ENCODE peak calls at places on chromosomes 12 and 14, in five cellular contexts. H is heart left ventricle, A is AG04449, C is psoas muscle, V is WERI-Rb-1. L is an unnamed sample.

GRCh38 chr14:47060050-47060449 is 408.5 kb upstream of the RPL10L start:
- DNase-seq in H (no peak), A (no peak), C (no peak), V (no peak), L (no peak)

GRCh38 chr12:13817131-13817530 is 164.3 kb downstream of the GRIN2B start:
- DNase-seq in H (no peak), A (no peak), C (peak; percentile 21), V (no peak), L (no peak)

GRCh38 chr12:80709811-80710726 is 2.6 kb downstream of the MYF6 start:
- DNase-seq in H (no peak), A (no peak), C (no peak), V (no peak), L (no peak)

GRCh38 chr14:98906123-98906995 is 365.6 kb downstream of the BCL11B start:
- DNase-seq in H (no peak), A (no peak), C (peak; percentile 41), V (no peak), L (no peak)

GRCh38 chr12:45329238-45329637 is 113.3 kb downstream of the ANO6 start:
- DNase-seq in H (no peak), A (no peak), C (no peak), V (no peak), L (no peak)

GRCh38 chr14:75518625-75519024 is 3.6 kb upstream of the BATF start:
- DNase-seq in H (no peak), A (no peak), C (no peak), V (peak; percentile 26), L (no peak)

GRCh38 chr14:68766299-68767247 is 26.3 kb downstream of the ZFP36L1 start:
- DNase-seq in H (no peak), A (no peak), C (no peak), V (peak; percentile 25), L (no peak)

GRCh38 chr14:61653507-61653906 is 41.8 kb upstream of the HIF1A start:
- DNase-seq in H (peak; percentile 51), A (no peak), C (no peak), V (peak; percentile 41), L (peak; percentile 67)

GRCh38 chr12:69497308-69498026 is 27.3 kb downstream of the FRS2 start:
- DNase-seq in H (no peak), A (no peak), C (no peak), V (no peak), L (no peak)

GRCh38 chr12:3837049-3837448 is 36.1 kb downstream of the PARP11 start:
- DNase-seq in H (no peak), A (no peak), C (no peak), V (peak; percentile 13), L (no peak)

GRCh38 chr12:96225003-96225855 is 31.1 kb downstream of the ELK3 start:
- DNase-seq in H (peak; percentile 78), A (no peak), C (no peak), V (no peak), L (no peak)

GRCh38 chr14:103031566-103031911 is 25.8 kb downstream of the CDC42BPB start:
- DNase-seq in H (no peak), A (no peak), C (no peak), V (no peak), L (no peak)

GRCh38 chr12:111334393-111334915 is 34.4 kb downstream of the PHETA1 start:
- DNase-seq in H (no peak), A (no peak), C (no peak), V (no peak), L (no peak)

GRCh38 chr12:59115526-59115925 is 195.2 kb upstream of the LRIG3 start:
- DNase-seq in H (no peak), A (no peak), C (no peak), V (no peak), L (no peak)

GRCh38 chr12:58888131-58888783 is 32.0 kb downstream of the LRIG3 start:
- DNase-seq in H (peak; percentile 17), A (peak; percentile 16), C (no peak), V (peak; percentile 9), L (no peak)

GRCh38 chr14:52845079-52845478 is 53.7 kb upstream of the GNPNAT1 start:
- DNase-seq in H (peak; percentile 37), A (no peak), C (no peak), V (no peak), L (no peak)

GRCh38 chr14:69387311-69387710 is 10.8 kb downstream of the ERH start:
- DNase-seq in H (no peak), A (no peak), C (no peak), V (no peak), L (no peak)

GRCh38 chr12:123344086-123344485 is 20.6 kb downstream of the SBNO1 start:
- DNase-seq in H (no peak), A (no peak), C (no peak), V (no peak), L (no peak)

GRCh38 chr12:81992461-81992860 is 233.3 kb upstream of the PPFIA2 start:
- DNase-seq in H (no peak), A (no peak), C (no peak), V (peak; percentile 47), L (no peak)

GRCh38 chr14:54549862-54550261 is 17.1 kb upstream of the SAMD4A start:
- DNase-seq in H (no peak), A (no peak), C (no peak), V (no peak), L (no peak)
- TF ChIP-seq CTCF in H (no peak), A (no peak), C (no peak), V (no peak), L (no peak)

GRCh38 chr14:74402264-74403251 is 23.5 kb downstream of the SYNDIG1L start:
- DNase-seq in H (no peak), A (no peak), C (no peak), V (no peak), L (no peak)
- H3K4me3 ChIP-seq in H (no peak overlapping the region), A (no peak overlapping the region), C (no peak overlapping the region), V (no peak overlapping the region), L (no peak overlapping the region)

DNA sequence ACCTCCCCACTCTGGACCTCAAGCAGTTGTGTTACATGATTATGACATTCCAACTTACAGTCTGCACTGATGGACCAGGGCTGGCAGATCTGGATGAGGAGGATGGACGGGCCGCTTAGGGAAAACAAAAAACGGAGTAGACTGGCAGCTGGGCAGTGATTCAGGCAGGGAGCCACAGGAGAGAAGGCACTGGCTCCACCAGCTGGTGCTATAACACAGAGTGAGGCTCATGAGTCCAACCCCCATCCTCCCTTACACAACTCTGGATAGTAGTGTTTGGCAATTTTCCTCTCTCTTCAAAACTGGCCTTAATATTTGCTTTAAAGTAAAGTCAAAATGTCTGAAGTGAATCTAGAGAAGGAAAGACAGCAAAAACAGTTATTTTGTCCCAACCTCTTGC is 9.7 kb upstream of the RIC8B start:
- DNase-seq in H (no peak), A (no peak), C (no peak), V (no peak), L (no peak)
- TF ChIP-seq CTCF in H (peak; percentile 10), A (no peak), C (no peak), V (no peak), L (no peak)

GRCh38 chr12:67422081-67422480 is 152.9 kb downstream of the CAND1 start:
- DNase-seq in H (no peak), A (no peak), C (no peak), V (no peak), L (no peak)
- H3K4me3 ChIP-seq in H (no peak overlapping the region), A (no peak overlapping the region), C (no peak overlapping the region), V (no peak overlapping the region), L (no peak overlapping the region)

DNA sequence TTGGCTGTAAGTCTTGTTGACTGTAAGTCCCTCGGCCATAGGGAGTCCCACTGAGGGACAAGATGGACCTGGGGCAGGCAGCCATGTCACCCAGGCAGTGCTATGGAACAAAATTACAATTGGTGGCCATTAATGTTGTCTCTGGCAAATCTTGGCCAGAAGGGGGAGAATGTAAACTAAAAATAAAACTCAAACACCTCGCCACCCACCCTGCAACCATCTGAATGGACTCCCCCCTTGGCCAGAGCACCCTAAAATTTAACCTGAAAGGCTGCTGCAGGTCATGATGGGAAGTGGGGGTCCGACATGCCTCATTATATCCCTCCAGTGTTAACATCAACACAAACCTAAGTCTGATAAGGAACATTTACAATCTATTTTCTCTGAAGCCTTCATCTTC is 8.2 kb downstream of the SLC22A17 start:
- DNase-seq in H (no peak), A (no peak), C (no peak), V (no peak), L (no peak)
- TF ChIP-seq CTCF in H (no peak), A (no peak), C (no peak), V (no peak), L (peak; percentile 13)

DNA sequence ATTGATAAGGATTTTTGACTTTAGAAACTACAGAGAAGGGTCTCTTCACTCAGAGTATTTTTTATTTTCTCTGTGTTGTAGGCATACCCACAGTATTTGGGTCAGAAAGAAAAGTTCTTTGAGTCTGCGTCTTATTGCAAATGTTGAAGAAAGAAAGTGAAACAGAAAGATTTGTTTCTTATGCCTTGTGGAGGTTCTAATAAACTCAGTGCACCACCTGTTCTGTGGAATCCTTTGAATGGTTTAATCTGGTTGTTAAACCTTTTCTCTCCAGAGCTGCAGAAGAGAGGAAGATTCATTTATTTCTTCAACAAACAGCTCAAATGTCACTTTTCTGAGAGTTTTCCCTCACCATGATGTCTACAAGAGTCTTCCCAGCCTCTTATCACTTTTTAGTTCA is 146.6 kb upstream of the PLEKHG7 start:
- DNase-seq in H (no peak), A (no peak), C (no peak), V (no peak), L (no peak)
- H3K4me3 ChIP-seq in H (no peak overlapping the region), A (no peak overlapping the region), C (no peak overlapping the region), V (no peak overlapping the region), L (no peak overlapping the region)

DNA sequence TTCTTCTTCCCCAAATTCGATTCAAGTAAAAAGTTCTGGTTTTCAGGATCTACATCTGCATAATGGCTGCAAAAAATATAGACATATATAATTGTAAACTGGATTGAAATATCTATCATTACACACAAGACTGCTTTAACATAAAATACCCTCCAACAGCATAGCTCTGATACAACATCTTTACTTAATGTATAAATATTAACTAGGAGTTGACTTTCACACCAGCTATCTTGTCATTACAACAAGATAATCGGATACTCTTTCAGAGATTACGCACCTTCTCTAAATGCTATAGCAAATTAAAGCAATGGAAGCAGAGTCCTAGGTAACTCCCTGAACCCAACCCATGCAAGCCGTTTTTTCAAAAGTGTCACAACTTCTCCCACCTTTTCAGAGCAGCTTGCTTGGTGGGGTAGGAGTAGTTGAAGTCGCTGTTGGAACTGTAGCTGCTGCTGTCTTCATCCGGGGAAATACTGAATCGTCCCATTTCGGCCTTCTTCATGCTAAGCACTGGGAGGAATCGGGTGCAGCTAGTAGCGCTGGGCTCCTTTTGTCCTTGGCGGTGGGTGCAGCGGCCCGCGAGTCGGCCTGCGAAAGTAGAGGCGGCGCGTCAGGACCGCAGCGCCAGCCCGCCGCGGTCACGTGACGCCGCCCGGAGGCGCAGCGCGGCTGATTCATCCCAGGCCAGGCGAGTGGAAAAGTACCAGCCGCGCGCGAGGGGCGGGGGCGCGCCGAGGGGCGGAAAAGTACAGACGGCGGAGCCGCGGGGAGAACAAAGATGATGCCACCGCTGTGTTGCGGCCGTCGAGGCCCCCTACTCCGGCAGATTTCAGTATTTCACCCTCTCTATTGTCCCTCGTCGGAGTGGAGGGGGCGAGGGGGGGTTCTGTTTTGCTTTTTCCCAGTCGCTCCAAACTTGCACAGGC is 1.5 kb downstream of the SLC38A2 start:
- DNase-seq in H (peak; percentile 93), A (no peak), C (peak; percentile 92), V (peak; percentile 84), L (no peak)
- TF ChIP-seq CTCF in H (no peak), A (no peak), C (no peak), V (no peak), L (no peak)

L was measured in HFF-Myc.